ENCODE peak calls at places on chromosome 11, in five cellular contexts. H is astrocyte, L is keratinocyte, F is tibial nerve, G is pancreas. R is an unnamed sample.

GRCh38 chr11:4886186-4886585 is 4.5 kb downstream of the OR51T1 start:
- DNase-seq in L (no peak), G (no peak), F (no peak), H (no peak), R (no peak)

GRCh38 chr11:73995247-73995646 is 12.6 kb upstream of the UCP2 start:
- DNase-seq in F (no peak), G (no peak), H (no peak), L (no peak), R (no peak)

GRCh38 chr11:34274712-34275398 is 83.0 kb downstream of the ABTB2 start:
- DNase-seq in L (peak; percentile 88), H (peak; percentile 97), G (peak; percentile 77), F (peak; percentile 93), R (peak; percentile 83)

GRCh38 chr11:125110996-125111340 is 458 bp downstream of the TMEM218 start:
- DNase-seq in G (no peak), L (no peak), H (no peak), F (no peak), R (no peak)

GRCh38 chr11:8354622-8355417 is 91.1 kb upstream of the LMO1 start:
- DNase-seq in F (no peak), G (no peak), L (no peak), H (peak; percentile 3), R (no peak)

GRCh38 chr11:10657308-10658271 is 36.0 kb downstream of the IRAG1 start:
- DNase-seq in L (no peak), H (peak; percentile 79), F (no peak), G (no peak), R (no peak)

GRCh38 chr11:125069008-125069407 is 5.9 kb downstream of the SLC37A2 start:
- DNase-seq in L (no peak), G (no peak), H (peak; percentile 29), F (no peak), R (no peak)

GRCh38 chr11:35390737-35391682 is 28.3 kb downstream of the SLC1A2 start:
- DNase-seq in G (peak; percentile 80), F (no peak), L (peak; percentile 11), H (peak; percentile 68), R (no peak)

GRCh38 chr11:44403176-44403575 is 93.2 kb upstream of the ALX4 start:
- DNase-seq in L (no peak), G (no peak), F (no peak), H (no peak), R (no peak)

GRCh38 chr11:82731691-82732277 is 1.9 kb downstream of the FAM181B start:
- DNase-seq in H (no peak), G (no peak), F (no peak), L (no peak), R (no peak)

GRCh38 chr11:64275031-64275800 is 9.2 kb downstream of the BAD start:
- DNase-seq in L (no peak), H (no peak), G (no peak), F (no peak), R (no peak)

GRCh38 chr11:45056529-45056928 is 89.9 kb upstream of the PRDM11 start:
- DNase-seq in L (no peak), H (no peak), F (no peak), G (no peak), R (no peak)

GRCh38 chr11:68457898-68458249 is 2.7 kb upstream of the PPP6R3 start:
- DNase-seq in L (no peak), G (no peak), F (no peak), H (no peak), R (no peak)

DNA sequence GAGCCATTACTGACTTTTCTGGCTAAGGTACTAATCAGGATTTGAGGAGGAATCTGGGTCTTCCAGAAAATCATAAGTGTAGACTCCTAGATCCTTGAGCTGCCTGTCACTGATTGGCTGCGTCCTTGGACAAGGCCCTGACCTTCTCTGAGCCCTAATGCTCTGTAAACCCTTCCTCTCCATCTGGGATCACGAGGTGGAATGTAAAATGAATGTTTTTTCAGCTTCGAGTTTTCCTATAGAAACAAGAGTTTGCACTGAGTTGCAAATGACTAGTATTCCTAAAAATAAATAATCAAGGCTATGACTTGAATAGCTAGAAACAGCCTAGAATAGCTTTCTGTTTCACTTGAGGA is 1.1 kb upstream of the DIXDC1 start:
- DNase-seq in G (no peak), F (no peak), H (no peak), L (no peak), R (no peak)
- H3K4me3 ChIP-seq in G (peak overlapping the region; percentile 70), F (peak overlapping the region; percentile 49), H (peak overlapping the region; percentile 72), L (no peak overlapping the region), R (no peak overlapping the region)

DNA sequence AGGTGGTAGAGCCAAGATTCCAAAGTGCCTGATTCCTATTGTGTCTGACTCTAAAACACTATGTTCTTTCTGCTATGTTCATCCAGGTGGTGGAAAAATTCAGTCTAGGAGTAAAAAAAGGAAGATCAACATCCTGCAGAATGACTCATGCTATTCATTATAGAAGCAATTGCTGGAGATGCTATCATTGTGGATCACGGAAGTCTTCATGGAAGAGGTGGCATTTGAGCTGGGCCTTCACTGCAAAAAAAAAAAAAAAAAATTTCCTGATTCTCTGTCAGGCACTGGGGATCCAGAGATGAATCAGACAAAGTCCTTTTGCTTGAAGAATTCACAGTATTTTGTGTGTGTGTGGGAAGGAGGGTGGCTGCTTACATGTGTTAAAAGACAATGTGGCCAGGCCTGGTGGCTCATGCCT is 1.4 kb upstream of the UVRAG start:
- DNase-seq in G (no peak), F (no peak), L (peak; percentile 49), H (peak; percentile 23), R (no peak)
- H3K36me3 ChIP-seq in G (no peaks in the 10 kb centered on the region), F (no peaks in the 10 kb centered on the region), L (no peaks in the 10 kb centered on the region), H (no peaks in the 10 kb centered on the region), R (no peaks in the 10 kb centered on the region)

DNA sequence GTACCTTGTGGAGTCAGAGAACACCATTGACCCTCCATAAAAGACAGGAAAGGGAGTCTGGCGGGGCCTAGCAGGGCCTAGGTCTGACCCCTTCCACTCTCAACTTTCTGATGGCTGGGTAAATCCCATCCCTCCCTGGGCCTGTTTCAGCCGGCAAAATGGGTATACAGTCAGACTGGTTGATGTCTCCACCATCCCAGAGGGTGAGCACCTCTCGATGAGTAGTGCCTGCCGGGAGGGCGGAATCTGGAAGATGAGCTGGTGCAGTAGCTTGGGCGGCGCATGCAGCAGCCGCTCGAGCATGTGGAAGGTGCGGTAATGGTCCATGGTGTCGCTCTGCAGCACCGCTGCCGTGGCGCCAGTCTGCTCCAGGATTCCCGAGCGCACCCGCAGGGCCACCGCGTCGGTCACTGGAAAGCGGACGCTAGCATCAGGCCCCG is 528 bp downstream of the FIBP start:
- DNase-seq in G (no peak), F (no peak), L (no peak), H (no peak), R (no peak)
- TF ChIP-seq CTCF in G (no peak), F (no peak), L (no peak), H (no peak), R (no peak)

GRCh38 chr11:62394825-62395538 is 23.9 kb upstream of the SCGB1A1 start:
- DNase-seq in G (peak; percentile 54), L (no peak), H (peak; percentile 66), F (peak; percentile 89), R (peak; percentile 41)
- H3K4me3 ChIP-seq in G (peak overlapping the region; percentile 5), L (peak overlapping the region; percentile 66), H (peak overlapping the region; percentile 47), F (peak overlapping the region; percentile 5), R (peak overlapping the region; percentile 13)

GRCh38 chr11:12842933-12843636 is 166.0 kb upstream of the RASSF10 start:
- DNase-seq in F (no peak), G (no peak), H (peak; percentile 89), L (no peak), R (no peak)
- H3K36me3 ChIP-seq in F (no peaks in the 10 kb centered on the region), G (no peaks in the 10 kb centered on the region), H (no peaks in the 10 kb centered on the region), L (no peaks in the 10 kb centered on the region), R (no peaks in the 10 kb centered on the region)

GRCh38 chr11:17771415-17771814 is 36.8 kb downstream of the KCNC1 start:
- DNase-seq in F (no peak), G (no peak), H (no peak), L (no peak), R (no peak)

GRCh38 chr11:17769218-17769617 is 34.6 kb downstream of the KCNC1 start:
- DNase-seq in L (no peak), H (no peak), G (no peak), F (no peak), R (no peak)

GRCh38 chr11:17771841-17772401 is 37.3 kb downstream of the KCNC1 start:
- DNase-seq in F (no peak), L (no peak), H (no peak), G (no peak), R (no peak)

GRCh38 chr11:17770048-17770652 is 35.6 kb downstream of the KCNC1 start:
- DNase-seq in G (peak; percentile 52), L (no peak), H (no peak), F (no peak), R (no peak)

DNA sequence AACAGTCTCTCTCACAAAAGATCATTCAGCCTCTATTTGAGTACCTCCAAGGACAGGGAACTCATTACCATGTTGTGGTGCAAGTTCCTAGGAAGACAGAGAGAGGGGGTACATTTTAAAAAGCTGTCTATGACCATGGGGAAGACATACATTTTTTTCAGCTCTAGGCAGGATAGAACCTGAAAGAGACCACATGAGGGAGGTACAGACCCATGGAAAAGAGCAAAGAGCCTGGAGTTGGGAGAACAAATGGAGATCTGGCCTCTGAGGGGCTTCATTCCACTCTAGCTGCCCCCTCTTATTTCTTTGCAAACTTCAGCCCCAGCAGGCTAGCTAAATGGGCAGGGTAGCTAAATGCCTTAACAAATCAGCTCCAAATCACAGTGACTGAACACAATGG is 36.3 kb downstream of the KCNC1 start:
- DNase-seq in H (no peak), G (no peak), L (no peak), F (no peak), R (no peak)
- TF ChIP-seq CTCF in H (no peak), G (no peak), L (peak; percentile 27), F (no peak), R (no peak)

DNA sequence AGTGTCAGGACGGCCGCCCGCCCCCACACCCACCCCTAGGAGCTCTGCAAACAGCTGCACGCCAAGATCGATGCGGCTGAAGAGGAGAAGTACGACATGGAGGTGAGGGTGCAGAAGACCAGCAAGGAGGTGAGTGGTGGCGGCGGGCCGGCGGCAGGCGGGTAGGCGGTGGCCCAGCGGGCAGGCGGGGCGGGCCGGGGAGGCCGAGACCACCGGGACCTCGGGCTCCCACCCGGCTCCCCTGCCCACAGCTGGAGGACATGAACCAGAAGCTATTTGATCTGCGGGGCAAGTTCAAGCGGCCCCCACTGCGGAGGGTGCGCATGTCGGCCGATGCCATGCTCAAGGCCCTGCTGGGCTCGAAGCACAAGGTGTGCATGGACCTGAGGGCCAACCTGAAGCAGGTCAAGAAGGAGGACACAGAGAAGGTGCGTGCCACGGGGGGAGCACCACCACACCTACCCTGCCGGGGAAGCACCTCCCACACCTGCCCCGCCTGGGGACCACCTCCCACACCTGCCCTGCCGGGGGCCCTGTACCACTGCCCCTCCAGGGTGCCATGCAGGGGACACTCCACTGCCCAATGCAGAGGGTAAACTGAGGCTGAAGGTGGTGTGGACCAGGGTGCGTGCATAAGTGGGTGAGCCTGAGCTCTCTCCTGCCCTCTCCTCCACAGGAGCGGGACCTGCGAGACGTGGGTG is 2.1 kb downstream of the TNNI2 start:
- DNase-seq in G (peak; percentile 33), F (no peak), H (no peak), L (no peak), R (no peak)
- H3K4me3 ChIP-seq in G (no peak overlapping the region), F (no peak overlapping the region), H (no peak overlapping the region), L (no peak overlapping the region), R (no peak overlapping the region)

DNA sequence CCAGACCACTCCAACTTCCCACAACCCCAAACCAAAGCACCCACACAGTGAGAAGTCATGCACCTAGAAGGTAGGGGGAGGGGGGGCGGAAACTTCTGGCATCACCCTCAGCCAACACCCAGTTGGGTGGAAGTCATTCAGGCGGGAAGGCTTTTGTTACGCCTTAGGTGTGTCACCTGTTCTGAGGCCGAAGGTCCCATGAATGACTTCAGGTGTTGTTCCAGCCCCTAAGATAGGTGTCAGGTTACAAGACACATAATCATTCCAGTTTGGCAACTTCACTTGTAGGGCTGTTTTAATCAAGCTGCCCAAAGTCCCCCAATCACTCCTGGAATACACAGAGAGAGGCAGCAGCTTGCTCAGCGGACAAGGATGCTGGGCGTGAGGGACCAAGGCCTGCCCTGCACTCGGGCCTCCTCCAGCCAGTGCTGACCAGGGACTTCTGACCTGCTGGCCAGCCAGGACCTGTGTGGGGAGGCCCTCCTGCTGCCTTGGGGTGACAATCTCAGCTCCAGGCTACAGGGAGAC is at the start of gene TMPRSS4:
- DNase-seq in H (no peak), F (no peak), L (peak; percentile 65), G (peak; percentile 31), R (no peak)
- H3K36me3 ChIP-seq in H (no peaks in the 10 kb centered on the region), F (no peaks in the 10 kb centered on the region), L (no peaks in the 10 kb centered on the region), G (no peaks in the 10 kb centered on the region), R (no peaks in the 10 kb centered on the region)

R was measured in BJ.